ENCODE peak calls at places on chromosomes 16 and 17, in six cellular contexts. One of them, this sample, is unnamed.

GRCh38 chr17:42281571-42282096 is 5.4 kb upstream of the STAT5B start:
- DNase-seq in CD4-positive, alpha-beta memory T cell: no peak
- DNase-seq in HL-60: no peak
- DNase-seq in suprapubic skin: peak; percentile 54
- DNase-seq in right lobe of liver: no peak
- DNase-seq in A549: no peak
- DNase-seq in this sample: no peak

GRCh38 chr17:2901582-2901981 is 105.3 kb downstream of the RAP1GAP2 start:
- DNase-seq in CD4-positive, alpha-beta memory T cell: no peak
- DNase-seq in right lobe of liver: no peak
- DNase-seq in suprapubic skin: no peak
- DNase-seq in A549: no peak
- DNase-seq in HL-60: no peak
- DNase-seq in this sample: no peak

GRCh38 chr16:57042157-57043111 is 49.9 kb upstream of the CPNE2 start:
- DNase-seq in right lobe of liver: no peak
- DNase-seq in A549: no peak
- DNase-seq in HL-60: peak; percentile 79
- DNase-seq in CD4-positive, alpha-beta memory T cell: peak; percentile 40
- DNase-seq in suprapubic skin: no peak
- DNase-seq in this sample: no peak

GRCh38 chr17:36983618-36984017 is 34.9 kb downstream of the AATF start:
- DNase-seq in CD4-positive, alpha-beta memory T cell: no peak
- DNase-seq in suprapubic skin: no peak
- DNase-seq in HL-60: no peak
- DNase-seq in right lobe of liver: no peak
- DNase-seq in A549: no peak
- DNase-seq in this sample: no peak

GRCh38 chr16:79599837-79600635 is 501 bp downstream of the MAF start:
- DNase-seq in right lobe of liver: peak; percentile 77
- DNase-seq in suprapubic skin: no peak
- DNase-seq in CD4-positive, alpha-beta memory T cell: no peak
- DNase-seq in HL-60: no peak
- DNase-seq in A549: peak; percentile 19
- DNase-seq in this sample: no peak

GRCh38 chr17:8341456-8341855 is 1.8 kb downstream of the ODF4 start:
- DNase-seq in right lobe of liver: no peak
- DNase-seq in suprapubic skin: no peak
- DNase-seq in A549: no peak
- DNase-seq in HL-60: no peak
- DNase-seq in CD4-positive, alpha-beta memory T cell: no peak
- DNase-seq in this sample: no peak

GRCh38 chr16:53090591-53091507 is 36.1 kb downstream of the CHD9 start:
- DNase-seq in CD4-positive, alpha-beta memory T cell: no peak
- DNase-seq in A549: no peak
- DNase-seq in suprapubic skin: peak; percentile 96
- DNase-seq in HL-60: peak; percentile 81
- DNase-seq in right lobe of liver: peak; percentile 90
- DNase-seq in this sample: no peak

GRCh38 chr16:51982715-51983680 is 563.9 kb downstream of the TOX3 start:
- DNase-seq in suprapubic skin: no peak
- DNase-seq in A549: peak; percentile 25
- DNase-seq in CD4-positive, alpha-beta memory T cell: no peak
- DNase-seq in right lobe of liver: no peak
- DNase-seq in HL-60: peak; percentile 49
- DNase-seq in this sample: no peak

GRCh38 chr17:35161281-35161761 is 13.7 kb downstream of the UNC45B start:
- DNase-seq in CD4-positive, alpha-beta memory T cell: peak; percentile 62
- DNase-seq in HL-60: peak; percentile 56
- DNase-seq in suprapubic skin: no peak
- DNase-seq in A549: no peak
- DNase-seq in right lobe of liver: no peak
- DNase-seq in this sample: no peak

GRCh38 chr17:61205406-61205805 is 194.2 kb upstream of the TBX2 start:
- DNase-seq in HL-60: no peak
- DNase-seq in A549: no peak
- DNase-seq in suprapubic skin: no peak
- DNase-seq in CD4-positive, alpha-beta memory T cell: no peak
- DNase-seq in right lobe of liver: no peak
- DNase-seq in this sample: no peak

GRCh38 chr17:46720408-46720807 is 98.1 kb downstream of the WNT3 start:
- DNase-seq in CD4-positive, alpha-beta memory T cell: no peak
- DNase-seq in suprapubic skin: no peak
- DNase-seq in A549: no peak
- DNase-seq in HL-60: no peak
- DNase-seq in right lobe of liver: no peak
- DNase-seq in this sample: no peak

GRCh38 chr16:87924041-87924851 is 12.1 kb downstream of the CA5A start:
- DNase-seq in suprapubic skin: no peak
- DNase-seq in CD4-positive, alpha-beta memory T cell: no peak
- DNase-seq in HL-60: no peak
- DNase-seq in A549: no peak
- DNase-seq in right lobe of liver: no peak
- DNase-seq in this sample: no peak

GRCh38 chr17:12040478-12040877 is 19.8 kb downstream of the MAP2K4 start:
- DNase-seq in A549: no peak
- DNase-seq in CD4-positive, alpha-beta memory T cell: no peak
- DNase-seq in HL-60: no peak
- DNase-seq in right lobe of liver: no peak
- DNase-seq in suprapubic skin: no peak
- DNase-seq in this sample: no peak

GRCh38 chr16:72985148-72985882 is 62.6 kb downstream of the ZFHX3 start:
- DNase-seq in CD4-positive, alpha-beta memory T cell: no peak
- DNase-seq in HL-60: no peak
- DNase-seq in A549: no peak
- DNase-seq in right lobe of liver: no peak
- DNase-seq in suprapubic skin: peak; percentile 77
- DNase-seq in this sample: peak; percentile 22

GRCh38 chr16:86895609-86896008 is 317.3 kb downstream of the FOXL1 start:
- DNase-seq in A549: no peak
- DNase-seq in suprapubic skin: no peak
- DNase-seq in right lobe of liver: no peak
- DNase-seq in HL-60: no peak
- DNase-seq in CD4-positive, alpha-beta memory T cell: no peak
- DNase-seq in this sample: no peak

GRCh38 chr16:80828495-80828894 is 24.1 kb upstream of the CDYL2 start:
- DNase-seq in suprapubic skin: no peak
- DNase-seq in HL-60: no peak
- DNase-seq in CD4-positive, alpha-beta memory T cell: no peak
- DNase-seq in right lobe of liver: no peak
- DNase-seq in A549: no peak
- DNase-seq in this sample: no peak

GRCh38 chr17:77409282-77410161 is 268.8 kb downstream of the SEC14L1 start:
- DNase-seq in CD4-positive, alpha-beta memory T cell: peak; percentile 55
- DNase-seq in HL-60: no peak
- DNase-seq in right lobe of liver: no peak
- DNase-seq in A549: no peak
- DNase-seq in suprapubic skin: no peak
- DNase-seq in this sample: no peak

GRCh38 chr17:17001874-17002520 is 30.1 kb upstream of the TNFRSF13B start:
- DNase-seq in right lobe of liver: peak; percentile 89
- DNase-seq in A549: peak; percentile 88
- DNase-seq in suprapubic skin: peak; percentile 83
- DNase-seq in CD4-positive, alpha-beta memory T cell: peak; percentile 68
- DNase-seq in HL-60: peak; percentile 24
- DNase-seq in this sample: no peak

GRCh38 chr17:55140751-55141150 is 124.0 kb upstream of the HLF start:
- DNase-seq in A549: no peak
- DNase-seq in CD4-positive, alpha-beta memory T cell: no peak
- DNase-seq in suprapubic skin: no peak
- DNase-seq in right lobe of liver: no peak
- DNase-seq in HL-60: no peak
- DNase-seq in this sample: no peak

GRCh38 chr16:68779891-68780290 is 42.8 kb downstream of the CDH1 start:
- DNase-seq in suprapubic skin: no peak
- DNase-seq in CD4-positive, alpha-beta memory T cell: no peak
- DNase-seq in HL-60: no peak
- DNase-seq in A549: no peak
- DNase-seq in right lobe of liver: peak; percentile 71
- DNase-seq in this sample: no peak

GRCh38 chr17:73122953-73123605 is 30.6 kb upstream of the SLC39A11 start:
- DNase-seq in CD4-positive, alpha-beta memory T cell: no peak
- DNase-seq in A549: no peak
- DNase-seq in right lobe of liver: no peak
- DNase-seq in suprapubic skin: no peak
- DNase-seq in HL-60: no peak
- DNase-seq in this sample: no peak

GRCh38 chr17:61967729-61968128 is 39.9 kb upstream of the INTS2 start:
- DNase-seq in A549: no peak
- DNase-seq in right lobe of liver: no peak
- DNase-seq in suprapubic skin: no peak
- DNase-seq in HL-60: no peak
- DNase-seq in CD4-positive, alpha-beta memory T cell: no peak
- DNase-seq in this sample: no peak

GRCh38 chr16:15682105-15682570 is 32.1 kb downstream of the NDE1 start:
- DNase-seq in right lobe of liver: no peak
- DNase-seq in suprapubic skin: no peak
- DNase-seq in CD4-positive, alpha-beta memory T cell: peak; percentile 12
- DNase-seq in HL-60: peak; percentile 73
- DNase-seq in A549: peak; percentile 64
- DNase-seq in this sample: no peak

GRCh38 chr16:66924527-66925321 is 611 bp downstream of the RRAD start:
- DNase-seq in CD4-positive, alpha-beta memory T cell: peak; percentile 35
- DNase-seq in right lobe of liver: no peak
- DNase-seq in suprapubic skin: no peak
- DNase-seq in HL-60: no peak
- DNase-seq in A549: peak; percentile 81
- DNase-seq in this sample: no peak
- H3K27ac ChIP-seq in CD4-positive, alpha-beta memory T cell: no peak overlapping the region
- H3K27ac ChIP-seq in right lobe of liver: no peak overlapping the region
- H3K27ac ChIP-seq in suprapubic skin: no peak overlapping the region
- H3K27ac ChIP-seq in HL-60: no peak overlapping the region
- H3K27ac ChIP-seq in A549: peak overlapping the region; percentile 79
- H3K27ac ChIP-seq in this sample: no peak overlapping the region

GRCh38 chr16:89113661-89114060 is 20.0 kb downstream of the ACSF3 start:
- DNase-seq in A549: no peak
- DNase-seq in HL-60: no peak
- DNase-seq in suprapubic skin: no peak
- DNase-seq in CD4-positive, alpha-beta memory T cell: no peak
- DNase-seq in right lobe of liver: peak; percentile 43
- DNase-seq in this sample: no peak

GRCh38 chr16:89111263-89111662 is 17.6 kb downstream of the ACSF3 start:
- DNase-seq in HL-60: no peak
- DNase-seq in A549: no peak
- DNase-seq in suprapubic skin: no peak
- DNase-seq in CD4-positive, alpha-beta memory T cell: no peak
- DNase-seq in right lobe of liver: peak; percentile 29
- DNase-seq in this sample: peak; percentile 40

GRCh38 chr16:89113152-89113547 is 19.5 kb downstream of the ACSF3 start:
- DNase-seq in CD4-positive, alpha-beta memory T cell: no peak
- DNase-seq in right lobe of liver: peak; percentile 32
- DNase-seq in suprapubic skin: no peak
- DNase-seq in HL-60: no peak
- DNase-seq in A549: no peak
- DNase-seq in this sample: no peak

GRCh38 chr16:89114159-89114981 is 20.7 kb downstream of the ACSF3 start:
- DNase-seq in HL-60: no peak
- DNase-seq in A549: no peak
- DNase-seq in suprapubic skin: no peak
- DNase-seq in right lobe of liver: peak; percentile 54
- DNase-seq in CD4-positive, alpha-beta memory T cell: no peak
- DNase-seq in this sample: peak; percentile 63

GRCh38 chr16:89112377-89113151 is 18.9 kb downstream of the ACSF3 start:
- DNase-seq in right lobe of liver: peak; percentile 40
- DNase-seq in CD4-positive, alpha-beta memory T cell: no peak
- DNase-seq in HL-60: no peak
- DNase-seq in suprapubic skin: no peak
- DNase-seq in A549: no peak
- DNase-seq in this sample: peak; percentile 60
- H3K27ac ChIP-seq in right lobe of liver: no peak overlapping the region
- H3K27ac ChIP-seq in CD4-positive, alpha-beta memory T cell: peak overlapping the region; percentile 86
- H3K27ac ChIP-seq in HL-60: no peak overlapping the region
- H3K27ac ChIP-seq in suprapubic skin: no peak overlapping the region
- H3K27ac ChIP-seq in A549: no peak overlapping the region
- H3K27ac ChIP-seq in this sample: no peak overlapping the region

GRCh38 chr17:68101992-68102758 is 66.6 kb downstream of the KPNA2 start:
- DNase-seq in CD4-positive, alpha-beta memory T cell: peak; percentile 28
- DNase-seq in right lobe of liver: no peak
- DNase-seq in A549: no peak
- DNase-seq in HL-60: no peak
- DNase-seq in suprapubic skin: no peak
- DNase-seq in this sample: no peak
- H3K27ac ChIP-seq in CD4-positive, alpha-beta memory T cell: peak overlapping the region; percentile 73
- H3K27ac ChIP-seq in right lobe of liver: peak overlapping the region; percentile 72
- H3K27ac ChIP-seq in A549: peak overlapping the region; percentile 91
- H3K27ac ChIP-seq in HL-60: no peak overlapping the region
- H3K27ac ChIP-seq in suprapubic skin: peak overlapping the region; percentile 89
- H3K27ac ChIP-seq in this sample: peak overlapping the region; percentile 45

GRCh38 chr16:11036868-11037410 is 92.6 kb downstream of the CLEC16A start:
- DNase-seq in HL-60: no peak
- DNase-seq in A549: no peak
- DNase-seq in CD4-positive, alpha-beta memory T cell: no peak
- DNase-seq in suprapubic skin: no peak
- DNase-seq in right lobe of liver: no peak
- DNase-seq in this sample: no peak
- H3K27ac ChIP-seq in HL-60: no peak overlapping the region
- H3K27ac ChIP-seq in A549: no peak overlapping the region
- H3K27ac ChIP-seq in CD4-positive, alpha-beta memory T cell: no peak overlapping the region
- H3K27ac ChIP-seq in suprapubic skin: no peak overlapping the region
- H3K27ac ChIP-seq in right lobe of liver: no peak overlapping the region
- H3K27ac ChIP-seq in this sample: no peak overlapping the region

GRCh38 chr16:58249780-58250478 is 44.9 kb downstream of the PRSS54 start:
- DNase-seq in suprapubic skin: peak; percentile 80
- DNase-seq in right lobe of liver: peak; percentile 84
- DNase-seq in CD4-positive, alpha-beta memory T cell: peak; percentile 88
- DNase-seq in HL-60: peak; percentile 59
- DNase-seq in A549: peak; percentile 76
- DNase-seq in this sample: peak; percentile 77
- H3K27ac ChIP-seq in suprapubic skin: peak overlapping the region; percentile 53
- H3K27ac ChIP-seq in right lobe of liver: no peak overlapping the region
- H3K27ac ChIP-seq in CD4-positive, alpha-beta memory T cell: no peak overlapping the region
- H3K27ac ChIP-seq in HL-60: no peak overlapping the region
- H3K27ac ChIP-seq in A549: peak overlapping the region; percentile 84
- H3K27ac ChIP-seq in this sample: no peak overlapping the region

GRCh38 chr17:81121841-81122733 is 43.2 kb upstream of the PVALEF start:
- DNase-seq in suprapubic skin: no peak
- DNase-seq in right lobe of liver: no peak
- DNase-seq in A549: no peak
- DNase-seq in CD4-positive, alpha-beta memory T cell: no peak
- DNase-seq in HL-60: no peak
- DNase-seq in this sample: no peak
- H3K27ac ChIP-seq in suprapubic skin: no peak overlapping the region
- H3K27ac ChIP-seq in right lobe of liver: no peak overlapping the region
- H3K27ac ChIP-seq in A549: no peak overlapping the region
- H3K27ac ChIP-seq in CD4-positive, alpha-beta memory T cell: no peak overlapping the region
- H3K27ac ChIP-seq in HL-60: no peak overlapping the region
- H3K27ac ChIP-seq in this sample: no peak overlapping the region